ENCODE peak calls at places on chromosomes 4 and X, in five cellular contexts. One of them, this sample, is unnamed.
A peak's percentile ranks its signal among the peaks of the same experiment; 100 is the strongest.

GRCh38 chr4:39620551-39620950 is 18.1 kb downstream of the SMIM14 start:
- DNase-seq in esophagus squamous epithelium: no peak
- DNase-seq in left ventricle myocardium inferior: no peak
- DNase-seq in upper lobe of right lung: no peak
- DNase-seq in ovary: no peak
- DNase-seq in this sample: no peak

GRCh38 chr4:32145987-32146386 is 1425.8 kb downstream of the PCDH7 start:
- DNase-seq in esophagus squamous epithelium: no peak
- DNase-seq in left ventricle myocardium inferior: no peak
- DNase-seq in upper lobe of right lung: no peak
- DNase-seq in ovary: no peak
- DNase-seq in this sample: no peak

GRCh38 chrX:42748067-42748850 is 29.7 kb downstream of the PPP1R2C start:
- DNase-seq in esophagus squamous epithelium: no peak
- DNase-seq in left ventricle myocardium inferior: no peak
- DNase-seq in upper lobe of right lung: no peak
- DNase-seq in ovary: no peak
- DNase-seq in this sample: no peak

GRCh38 chr4:66404149-66404548 is 733.9 kb upstream of the EPHA5 start:
- DNase-seq in esophagus squamous epithelium: no peak
- DNase-seq in left ventricle myocardium inferior: no peak
- DNase-seq in upper lobe of right lung: no peak
- DNase-seq in ovary: no peak
- DNase-seq in this sample: no peak

GRCh38 chr4:57418133-57418532 is 307.9 kb upstream of the IGFBP7 start:
- DNase-seq in esophagus squamous epithelium: no peak
- DNase-seq in left ventricle myocardium inferior: no peak
- DNase-seq in upper lobe of right lung: no peak
- DNase-seq in ovary: no peak
- DNase-seq in this sample: no peak

GRCh38 chrX:97039363-97040029 is 155.8 kb downstream of the RPA4 start:
- DNase-seq in esophagus squamous epithelium: no peak
- DNase-seq in left ventricle myocardium inferior: peak; percentile 28
- DNase-seq in upper lobe of right lung: no peak
- DNase-seq in ovary: peak; percentile 35
- DNase-seq in this sample: peak; percentile 38

GRCh38 chr4:163087805-163088204 is 78.9 kb downstream of the NAF1 start:
- DNase-seq in esophagus squamous epithelium: no peak
- DNase-seq in left ventricle myocardium inferior: no peak
- DNase-seq in upper lobe of right lung: no peak
- DNase-seq in ovary: no peak
- DNase-seq in this sample: no peak

GRCh38 chr4:157655101-157655818 is 434.7 kb downstream of the GRIA2 start:
- DNase-seq in esophagus squamous epithelium: no peak
- DNase-seq in left ventricle myocardium inferior: no peak
- DNase-seq in upper lobe of right lung: no peak
- DNase-seq in ovary: no peak
- DNase-seq in this sample: no peak

GRCh38 chrX:11770320-11770719 is 12.3 kb downstream of the MSL3 start:
- DNase-seq in esophagus squamous epithelium: no peak
- DNase-seq in left ventricle myocardium inferior: no peak
- DNase-seq in upper lobe of right lung: no peak
- DNase-seq in ovary: no peak
- DNase-seq in this sample: no peak

GRCh38 chr4:138972956-138973819 is 42.4 kb upstream of the NOCT start:
- DNase-seq in esophagus squamous epithelium: no peak
- DNase-seq in left ventricle myocardium inferior: no peak
- DNase-seq in upper lobe of right lung: no peak
- DNase-seq in ovary: no peak
- DNase-seq in this sample: no peak

GRCh38 chr4:130568746-130569145 is 1472.8 kb downstream of the C4orf33 start:
- DNase-seq in esophagus squamous epithelium: no peak
- DNase-seq in left ventricle myocardium inferior: no peak
- DNase-seq in upper lobe of right lung: no peak
- DNase-seq in ovary: no peak
- DNase-seq in this sample: no peak

GRCh38 chrX:13088155-13088485 is 43.7 kb upstream of the FAM9C start:
- DNase-seq in esophagus squamous epithelium: no peak
- DNase-seq in left ventricle myocardium inferior: no peak
- DNase-seq in upper lobe of right lung: no peak
- DNase-seq in ovary: no peak
- DNase-seq in this sample: no peak

GRCh38 chr4:7872264-7872771 is 67.3 kb downstream of the AFAP1 start:
- DNase-seq in esophagus squamous epithelium: no peak
- DNase-seq in left ventricle myocardium inferior: no peak
- DNase-seq in upper lobe of right lung: no peak
- DNase-seq in ovary: peak; percentile 56
- DNase-seq in this sample: no peak

GRCh38 chr4:112118742-112119357 is 26.4 kb upstream of the FAM241A start:
- DNase-seq in esophagus squamous epithelium: no peak
- DNase-seq in left ventricle myocardium inferior: no peak
- DNase-seq in upper lobe of right lung: no peak
- DNase-seq in ovary: no peak
- DNase-seq in this sample: no peak

GRCh38 chr4:88341227-88342192 is 37.1 kb upstream of the HERC6 start:
- DNase-seq in esophagus squamous epithelium: no peak
- DNase-seq in left ventricle myocardium inferior: no peak
- DNase-seq in upper lobe of right lung: no peak
- DNase-seq in ovary: peak; percentile 43
- DNase-seq in this sample: no peak

GRCh38 chr4:52299120-52299519 is 248.0 kb downstream of the SPATA18 start:
- DNase-seq in esophagus squamous epithelium: no peak
- DNase-seq in left ventricle myocardium inferior: no peak
- DNase-seq in upper lobe of right lung: no peak
- DNase-seq in ovary: no peak
- DNase-seq in this sample: no peak

GRCh38 chrX:76555816-76556215 is 128.3 kb downstream of the MAGEE1 start:
- DNase-seq in esophagus squamous epithelium: no peak
- DNase-seq in left ventricle myocardium inferior: no peak
- DNase-seq in upper lobe of right lung: no peak
- DNase-seq in ovary: no peak
- DNase-seq in this sample: no peak

GRCh38 chr4:31341601-31342375 is 621.6 kb downstream of the PCDH7 start:
- DNase-seq in esophagus squamous epithelium: no peak
- DNase-seq in left ventricle myocardium inferior: no peak
- DNase-seq in upper lobe of right lung: no peak
- DNase-seq in ovary: no peak
- DNase-seq in this sample: no peak

GRCh38 chr4:68369474-68369805 is 19.6 kb upstream of the YTHDC1 start:
- DNase-seq in esophagus squamous epithelium: no peak
- DNase-seq in left ventricle myocardium inferior: no peak
- DNase-seq in upper lobe of right lung: no peak
- DNase-seq in ovary: no peak
- DNase-seq in this sample: no peak

GRCh38 chr4:84965558-84966381 is 720 bp downstream of the WDFY3 start:
- DNase-seq in esophagus squamous epithelium: no peak
- DNase-seq in left ventricle myocardium inferior: peak; percentile 48
- DNase-seq in upper lobe of right lung: peak; percentile 83
- DNase-seq in ovary: peak; percentile 66
- DNase-seq in this sample: peak; percentile 64

GRCh38 chr4:102174800-102175199 is 170.5 kb downstream of the SLC39A8 start:
- DNase-seq in esophagus squamous epithelium: no peak
- DNase-seq in left ventricle myocardium inferior: no peak
- DNase-seq in upper lobe of right lung: no peak
- DNase-seq in ovary: no peak
- DNase-seq in this sample: no peak

GRCh38 chr4:15162465-15163283 is 160.4 kb downstream of the CPEB2 start:
- DNase-seq in esophagus squamous epithelium: no peak
- DNase-seq in left ventricle myocardium inferior: no peak
- DNase-seq in upper lobe of right lung: no peak
- DNase-seq in ovary: no peak
- DNase-seq in this sample: no peak

DNA sequence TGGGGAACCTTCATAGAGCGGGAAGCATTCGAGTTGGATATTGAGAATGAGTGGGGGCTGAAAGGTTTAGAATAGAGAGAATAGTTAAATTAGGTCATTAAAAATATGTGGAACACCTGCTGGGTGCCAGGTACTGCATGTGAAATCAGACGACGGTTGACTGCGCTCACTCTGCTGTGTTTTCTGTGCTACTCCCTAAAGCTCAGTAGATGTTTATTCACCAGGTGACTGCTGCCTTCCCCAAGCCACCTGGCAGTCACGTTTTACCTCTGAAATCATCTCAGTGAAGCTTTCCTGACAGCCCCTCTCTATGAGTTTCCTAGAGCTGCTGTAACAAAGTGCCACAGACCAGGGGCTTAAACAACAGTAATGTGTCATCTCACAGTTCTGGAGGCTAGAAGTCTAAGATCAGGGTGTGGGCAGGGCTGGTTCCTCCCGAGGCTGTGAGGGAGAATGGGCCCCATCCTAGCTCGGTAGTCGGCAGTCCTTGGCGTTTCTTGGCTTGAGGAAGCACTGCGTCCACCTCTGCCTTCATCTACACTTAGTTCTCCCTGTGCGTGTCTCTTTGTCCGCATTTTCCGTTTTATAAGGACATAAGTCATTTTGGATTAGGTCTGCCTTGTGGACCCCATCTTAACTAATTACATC is 25.3 kb downstream of the ADD1 start:
- DNase-seq in esophagus squamous epithelium: no peak
- DNase-seq in left ventricle myocardium inferior: no peak
- DNase-seq in upper lobe of right lung: no peak
- DNase-seq in ovary: no peak
- DNase-seq in this sample: no peak
- H3K4me3 ChIP-seq in esophagus squamous epithelium: peak overlapping the region; percentile 22
- H3K4me3 ChIP-seq in left ventricle myocardium inferior: peak overlapping the region; percentile 59
- H3K4me3 ChIP-seq in upper lobe of right lung: peak overlapping the region; percentile 6
- H3K4me3 ChIP-seq in ovary: no peak overlapping the region
- H3K4me3 ChIP-seq in this sample: no peak overlapping the region

GRCh38 chrX:154724999-154725756 is 25.7 kb downstream of the GAB3 start:
- DNase-seq in esophagus squamous epithelium: no peak
- DNase-seq in left ventricle myocardium inferior: no peak
- DNase-seq in upper lobe of right lung: no peak
- DNase-seq in ovary: no peak
- DNase-seq in this sample: no peak
- H3K4me1 ChIP-seq in esophagus squamous epithelium: peaks cover 7% of the 10 kb centered on the region
- H3K4me1 ChIP-seq in left ventricle myocardium inferior: peaks cover 77% of the 10 kb centered on the region
- H3K4me1 ChIP-seq in upper lobe of right lung: peaks cover 35% of the 10 kb centered on the region
- H3K4me1 ChIP-seq in ovary: peaks cover 2% of the 10 kb centered on the region
- H3K4me1 ChIP-seq in this sample: peaks cover 2% of the 10 kb centered on the region

GRCh38 chr4:110268352-110268751 is 69.9 kb upstream of the ELOVL6 start:
- DNase-seq in esophagus squamous epithelium: no peak
- DNase-seq in left ventricle myocardium inferior: no peak
- DNase-seq in upper lobe of right lung: no peak
- DNase-seq in ovary: no peak
- DNase-seq in this sample: no peak
- H3K27ac ChIP-seq in esophagus squamous epithelium: no peak overlapping the region
- H3K27ac ChIP-seq in left ventricle myocardium inferior: no peak overlapping the region
- H3K27ac ChIP-seq in upper lobe of right lung: no peak overlapping the region
- H3K27ac ChIP-seq in ovary: no peak overlapping the region
- H3K27ac ChIP-seq in this sample: no peak overlapping the region

GRCh38 chrX:9529223-9529622 is 64.4 kb downstream of the TBL1X start:
- DNase-seq in esophagus squamous epithelium: no peak
- DNase-seq in left ventricle myocardium inferior: no peak
- DNase-seq in upper lobe of right lung: no peak
- DNase-seq in ovary: no peak
- DNase-seq in this sample: no peak

GRCh38 chrX:9526965-9527364 is 62.1 kb downstream of the TBL1X start:
- DNase-seq in esophagus squamous epithelium: no peak
- DNase-seq in left ventricle myocardium inferior: no peak
- DNase-seq in upper lobe of right lung: no peak
- DNase-seq in ovary: no peak
- DNase-seq in this sample: no peak

GRCh38 chrX:9522756-9523155 is 57.9 kb downstream of the TBL1X start:
- DNase-seq in esophagus squamous epithelium: no peak
- DNase-seq in left ventricle myocardium inferior: no peak
- DNase-seq in upper lobe of right lung: no peak
- DNase-seq in ovary: no peak
- DNase-seq in this sample: no peak

GRCh38 chrX:9528498-9528897 is 63.6 kb downstream of the TBL1X start:
- DNase-seq in esophagus squamous epithelium: no peak
- DNase-seq in left ventricle myocardium inferior: no peak
- DNase-seq in upper lobe of right lung: no peak
- DNase-seq in ovary: no peak
- DNase-seq in this sample: no peak

GRCh38 chrX:9525511-9526248 is 60.8 kb downstream of the TBL1X start:
- DNase-seq in esophagus squamous epithelium: no peak
- DNase-seq in left ventricle myocardium inferior: no peak
- DNase-seq in upper lobe of right lung: no peak
- DNase-seq in ovary: no peak
- DNase-seq in this sample: no peak
- H3K4me3 ChIP-seq in esophagus squamous epithelium: no peak overlapping the region
- H3K4me3 ChIP-seq in left ventricle myocardium inferior: no peak overlapping the region
- H3K4me3 ChIP-seq in upper lobe of right lung: no peak overlapping the region
- H3K4me3 ChIP-seq in ovary: no peak overlapping the region
- H3K4me3 ChIP-seq in this sample: no peak overlapping the region

GRCh38 chrX:2550288-2551020 is 49.7 kb upstream of the DHRSX start:
- DNase-seq in esophagus squamous epithelium: no peak
- DNase-seq in left ventricle myocardium inferior: no peak
- DNase-seq in upper lobe of right lung: no peak
- DNase-seq in ovary: no peak
- DNase-seq in this sample: no peak

GRCh38 chrX:2548731-2549423 is 48.1 kb upstream of the DHRSX start:
- DNase-seq in esophagus squamous epithelium: no peak
- DNase-seq in left ventricle myocardium inferior: no peak
- DNase-seq in upper lobe of right lung: no peak
- DNase-seq in ovary: no peak
- DNase-seq in this sample: no peak

GRCh38 chrX:2552621-2553297 is 52.0 kb upstream of the DHRSX start:
- DNase-seq in esophagus squamous epithelium: no peak
- DNase-seq in left ventricle myocardium inferior: no peak
- DNase-seq in upper lobe of right lung: no peak
- DNase-seq in ovary: no peak
- DNase-seq in this sample: no peak

GRCh38 chrX:2547746-2548145 is 47.0 kb upstream of the DHRSX start:
- DNase-seq in esophagus squamous epithelium: no peak
- DNase-seq in left ventricle myocardium inferior: no peak
- DNase-seq in upper lobe of right lung: no peak
- DNase-seq in ovary: no peak
- DNase-seq in this sample: no peak

DNA sequence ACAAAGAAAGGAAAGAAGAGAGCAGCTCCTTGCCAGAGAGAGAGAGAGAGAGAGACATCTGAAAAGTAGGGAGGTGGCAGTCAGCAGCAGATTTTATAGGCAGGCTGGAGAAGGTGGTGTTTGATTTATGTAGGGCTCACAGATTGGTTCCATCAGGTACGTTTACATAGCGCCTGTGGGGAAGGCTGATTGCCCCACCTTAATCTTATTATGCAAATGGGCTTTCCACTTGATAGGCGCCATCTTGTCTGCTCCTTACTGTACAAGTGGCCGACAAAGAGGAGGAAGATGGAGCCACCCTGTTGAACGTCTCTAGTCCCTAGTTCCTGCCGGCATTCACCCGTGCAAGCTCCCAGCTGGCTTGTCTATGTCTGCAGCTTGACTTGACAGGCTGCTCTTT is 49.1 kb upstream of the DHRSX start:
- DNase-seq in esophagus squamous epithelium: no peak
- DNase-seq in left ventricle myocardium inferior: no peak
- DNase-seq in upper lobe of right lung: no peak
- DNase-seq in ovary: no peak
- DNase-seq in this sample: no peak
- H3K4me1 ChIP-seq in esophagus squamous epithelium: no peaks in the 10 kb centered on the region
- H3K4me1 ChIP-seq in left ventricle myocardium inferior: no peaks in the 10 kb centered on the region
- H3K4me1 ChIP-seq in upper lobe of right lung: no peaks in the 10 kb centered on the region
- H3K4me1 ChIP-seq in ovary: no peaks in the 10 kb centered on the region
- H3K4me1 ChIP-seq in this sample: no peaks in the 10 kb centered on the region

This sample was measured in aorta.